ENCODE peak calls at places on chromosomes 13 and 19, in six cellular contexts. J is neural progenitor cell, F is transverse colon, L is GM23248, D is body of pancreas, M is esophagus muscularis mucosa. W is an unnamed sample.

GRCh38 chr13:49421391-49421790 is 22.5 kb downstream of the CAB39L start:
- DNase-seq in F (peak), M (no peak), L (no peak), D (peak), J (peak), W (no peak)

GRCh38 chr13:73765651-73766384 is 368.4 kb downstream of the KLF12 start:
- DNase-seq in M (no peak), D (peak), L (peak), J (peak), F (peak), W (peak)

GRCh38 chr13:41029629-41030028 is 10.5 kb upstream of the ELF1 start:
- DNase-seq in J (peak), D (no peak), F (no peak), M (no peak), L (no peak), W (no peak)

GRCh38 chr19:29871143-29871542 is 59.4 kb downstream of the CCNE1 start:
- DNase-seq in F (no peak), D (no peak), L (no peak), M (no peak), J (no peak), W (no peak)

GRCh38 chr13:51906581-51906980 is 44.8 kb downstream of the CCDC70 start:
- DNase-seq in D (peak), J (no peak), F (peak), M (no peak), L (no peak), W (no peak)

GRCh38 chr19:16370671-16371391 is 46.2 kb downstream of the KLF2 start:
- DNase-seq in M (no peak), J (no peak), L (no peak), F (no peak), D (no peak), W (peak)

GRCh38 chr19:16062789-16063188 is 13.5 kb upstream of the TPM4 start:
- DNase-seq in J (peak), L (no peak), D (peak), F (peak), M (no peak), W (no peak)

GRCh38 chr13:112747256-112747655 is 57.4 kb downstream of the ATP11A start:
- DNase-seq in M (no peak), D (peak), J (no peak), L (no peak), F (no peak), W (no peak)

GRCh38 chr19:2239173-2239572 is 2.5 kb downstream of the SF3A2 start:
- DNase-seq in J (no peak), L (peak), M (no peak), F (no peak), D (no peak), W (no peak)
- H3K27ac ChIP-seq in J (no peak), L (peak), M (peak), F (peak), D (peak), W (no peak)

DNA sequence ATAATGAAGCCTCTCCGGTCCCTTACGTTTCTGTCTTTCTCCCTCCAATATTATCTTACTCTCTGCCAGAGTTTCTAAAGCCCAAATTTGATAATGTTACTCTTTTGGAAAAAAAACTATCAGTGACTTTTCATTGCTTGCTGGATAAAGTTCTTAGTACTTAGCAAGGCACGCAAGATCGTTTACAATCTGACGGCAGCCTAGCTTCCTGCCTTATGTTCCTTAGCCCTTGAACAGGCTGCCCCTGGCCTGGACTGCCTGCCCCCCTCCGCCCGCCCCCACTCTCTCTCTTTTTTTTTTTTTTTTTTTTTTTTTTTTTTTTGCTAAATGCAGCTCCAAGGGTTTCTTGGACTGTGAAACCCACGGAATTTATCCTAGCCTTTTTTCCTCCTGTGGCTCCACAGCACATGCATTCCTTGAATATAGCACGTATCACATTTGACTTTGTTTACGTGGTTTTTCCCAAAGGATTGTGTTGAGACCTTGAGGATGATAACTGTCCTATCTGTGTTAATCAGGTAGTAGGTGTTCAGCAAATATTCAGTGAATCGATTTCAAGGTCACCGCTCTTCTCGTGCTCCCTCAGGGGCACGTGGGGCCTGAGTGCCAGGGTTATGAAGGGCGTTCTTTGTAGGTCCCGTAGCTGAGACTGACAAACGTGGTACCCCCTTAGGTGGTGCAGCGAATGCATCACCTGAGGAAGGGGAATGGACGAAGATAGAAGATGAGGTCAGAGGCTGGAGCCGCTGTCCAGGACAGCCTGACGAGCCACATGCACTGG is 130.9 kb upstream of the RNF113B start:
- DNase-seq in F (no peak), J (no peak), L (no peak), D (peak), M (no peak), W (no peak)
- H3K4me3 ChIP-seq in F (no peak), J (no peak), L (no peak), D (no peak), M (no peak), W (no peak)

DNA sequence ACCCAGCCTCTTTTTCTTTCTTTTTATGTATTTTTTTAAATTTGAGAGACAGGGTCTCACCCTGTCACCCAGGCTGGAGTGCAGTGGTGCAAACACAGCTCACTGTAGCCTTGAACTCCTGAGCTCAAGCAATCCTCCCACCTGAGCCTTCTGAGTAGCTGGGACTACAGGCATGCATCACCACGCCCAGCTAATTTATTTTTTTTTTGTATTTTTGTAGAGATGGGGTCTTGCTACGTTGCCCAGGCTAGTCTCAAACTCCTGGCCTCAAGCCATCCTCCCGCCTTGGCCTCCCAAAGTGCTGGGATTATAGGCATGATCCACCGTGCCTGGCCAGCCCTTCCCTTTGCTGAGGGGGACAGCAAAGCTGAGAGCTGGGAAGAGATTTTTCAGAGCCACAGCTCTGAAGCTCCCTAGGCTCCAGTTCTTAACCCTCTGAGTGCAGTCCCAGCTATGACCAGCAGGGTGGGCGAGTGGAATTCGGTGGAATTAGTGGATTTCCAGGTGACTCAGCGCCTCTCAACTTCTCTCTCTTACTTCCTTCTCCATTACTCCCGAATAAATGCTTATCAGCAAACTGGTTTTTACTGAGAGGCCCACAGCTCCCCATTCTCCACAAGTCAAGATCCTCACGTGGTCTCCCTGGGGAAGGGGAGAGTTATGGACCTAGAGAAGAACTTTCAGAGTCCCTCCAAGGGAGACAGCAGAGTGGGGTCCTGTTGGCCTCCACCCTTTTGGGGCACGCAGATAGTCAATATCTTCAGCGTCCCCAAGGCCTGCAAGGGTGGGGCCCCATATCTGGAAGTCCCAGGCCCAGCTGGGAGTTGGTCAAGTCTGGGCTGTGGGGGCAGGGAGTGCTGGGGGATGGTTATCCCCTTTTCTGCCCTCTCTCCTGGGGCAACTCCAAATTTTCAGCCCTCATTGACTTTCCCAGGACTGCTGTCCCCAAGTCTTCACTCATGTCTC is 1.2 kb downstream of the BLVRB start:
- DNase-seq in D (peak), J (peak), L (peak), M (peak), F (peak), W (peak)
- H3K27ac ChIP-seq in D (peak), J (no peak), L (peak), M (peak), F (peak), W (peak)

DNA sequence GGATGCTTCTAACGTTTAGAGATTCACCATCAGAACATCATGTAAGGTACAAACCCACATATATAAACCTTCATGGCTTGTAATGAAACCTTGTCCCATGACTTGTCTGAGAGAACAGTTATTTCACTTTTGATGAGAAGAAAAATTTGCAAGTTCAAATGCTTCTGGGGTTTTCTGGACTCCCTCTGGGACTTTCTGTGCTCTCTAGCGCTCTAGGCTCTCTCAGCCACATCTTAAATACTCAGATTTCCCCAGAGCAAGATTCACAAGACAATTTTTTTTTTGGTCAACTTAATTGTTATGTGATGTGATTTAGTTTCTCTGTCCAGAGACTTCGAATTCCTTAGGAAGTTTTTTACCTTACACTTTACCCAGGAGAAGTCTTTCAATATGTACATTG is 282.8 kb upstream of the EDNRB start:
- DNase-seq in L (no peak), F (no peak), M (no peak), J (no peak), D (no peak), W (no peak)
- H3K4me3 ChIP-seq in L (no peak), F (no peak), M (no peak), J (no peak), D (no peak), W (no peak)

GRCh38 chr13:46698910-46699460 is 98.0 kb downstream of the ESD start:
- DNase-seq in L (no peak), J (no peak), M (no peak), F (no peak), D (no peak), W (no peak)

GRCh38 chr13:46698015-46698414 is 98.9 kb downstream of the ESD start:
- DNase-seq in D (peak), L (no peak), F (peak), J (no peak), M (no peak), W (peak)
- H3K27ac ChIP-seq in D (no peak), L (no peak), F (peak), J (no peak), M (peak), W (peak)

GRCh38 chr19:57437931-57438330 is 2.8 kb downstream of the ZNF749 start:
- DNase-seq in F (no peak), D (no peak), J (no peak), L (peak), M (no peak), W (no peak)

GRCh38 chr19:57435062-57435978 is at the start of gene ZNF749:
- DNase-seq in L (peak), J (peak), F (peak), D (peak), M (peak), W (peak)

GRCh38 chr19:57438925-57439324 is 3.8 kb downstream of the ZNF749 start:
- DNase-seq in D (no peak), L (no peak), J (no peak), M (no peak), F (no peak), W (no peak)

GRCh38 chr19:57434386-57435061 is 601 bp upstream of the ZNF749 start:
- DNase-seq in J (peak), F (no peak), L (peak), D (no peak), M (no peak), W (no peak)

DNA sequence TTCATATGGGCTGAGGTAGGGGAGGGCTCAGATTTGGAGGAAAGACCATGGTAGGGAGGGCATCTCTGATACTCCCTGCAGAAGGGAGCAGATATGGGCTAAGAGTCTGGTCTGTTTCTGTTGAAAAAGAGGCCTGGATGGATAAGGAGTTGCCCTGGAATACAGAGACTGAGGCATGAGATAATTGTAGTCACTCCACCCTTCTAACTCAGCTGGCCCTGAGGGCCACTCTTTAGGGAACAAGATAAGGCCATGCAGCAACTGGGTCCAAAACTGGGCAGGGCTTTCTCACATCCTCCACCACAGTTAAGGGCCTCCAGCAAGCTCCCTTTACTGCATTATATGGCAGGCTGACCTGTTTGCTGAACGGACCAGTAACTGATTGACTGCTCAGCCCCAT is 1.3 kb downstream of the ZNF749 start:
- DNase-seq in F (no peak), M (no peak), D (no peak), L (peak), J (no peak), W (no peak)
- H3K4me3 ChIP-seq in F (no peak), M (no peak), D (no peak), L (peak), J (peak), W (peak)

GRCh38 chr19:566403-566802 is 6.0 kb upstream of the BSG start:
- DNase-seq in D (peak), M (no peak), F (peak), J (no peak), L (peak), W (no peak)
- H3K27ac ChIP-seq in D (peak), M (peak), F (peak), J (no peak), L (no peak), W (no peak)

GRCh38 chr19:13119654-13120053 is 1.6 kb downstream of the NACC1 start:
- DNase-seq in J (no peak), L (peak), F (no peak), D (no peak), M (no peak), W (no peak)

GRCh38 chr19:13121551-13122274 is 3.6 kb downstream of the NACC1 start:
- DNase-seq in F (no peak), J (no peak), L (peak), M (no peak), D (no peak), W (no peak)

GRCh38 chr19:13122275-13122878 is 4.3 kb downstream of the NACC1 start:
- DNase-seq in J (no peak), D (no peak), L (no peak), F (no peak), M (no peak), W (no peak)

GRCh38 chr19:13120817-13121216 is 2.8 kb downstream of the NACC1 start:
- DNase-seq in J (no peak), D (no peak), F (no peak), M (no peak), L (peak), W (no peak)

GRCh38 chr19:13122980-13123957 is 5.2 kb downstream of the NACC1 start:
- DNase-seq in L (no peak), D (no peak), F (no peak), J (no peak), M (no peak), W (no peak)
- H3K4me3 ChIP-seq in L (no peak), D (no peak), F (no peak), J (no peak), M (no peak), W (no peak)

GRCh38 chr13:32253911-32254399 is 61.2 kb downstream of the ZAR1L start:
- DNase-seq in M (no peak), J (no peak), L (no peak), D (peak), F (no peak), W (no peak)
- H3K27ac ChIP-seq in M (peak), J (no peak), L (no peak), D (peak), F (peak), W (peak)

GRCh38 chr19:2495130-2495641 is 19.3 kb downstream of the GADD45B start:
- DNase-seq in L (peak), J (peak), D (peak), M (no peak), F (peak), W (peak)
- H3K4me3 ChIP-seq in L (peak), J (peak), D (peak), M (peak), F (peak), W (peak)

W was measured in aorta.